ENCODE peak calls at places on chromosomes 2 and 18, in five cellular contexts. A is transverse colon, K is astrocyte, D is PC-9, C is cardiac muscle cell. X is an unnamed sample. For H3K27me3, the result is how much of the 10 kb centered on the place peaks cover.

GRCh38 chr2:160209457-160209856 is 9.4 kb upstream of the ITGB6 start:
- DNase-seq in A (no peak), D (no peak), C (peak), K (peak), X (peak)

GRCh38 chr2:66440692-66441091 is 5.8 kb downstream of the MEIS1 start:
- DNase-seq in A (no peak), C (peak), D (no peak), K (no peak), X (no peak)

GRCh38 chr2:43676322-43677050 is at the start of gene C1GALT1C1L:
- DNase-seq in A (peak), C (peak), D (peak), K (peak), X (peak)

GRCh38 chr2:109507217-109507616 is 106.5 kb downstream of the SEPTIN10 start:
- DNase-seq in C (no peak), D (no peak), K (no peak), A (no peak), X (no peak)

GRCh38 chr18:57397440-57397839 is 37.7 kb upstream of the ONECUT2 start:
- DNase-seq in D (no peak), A (no peak), K (peak), C (no peak), X (peak)

GRCh38 chr2:200665626-200666453 is 80.0 kb downstream of the AOX1 start:
- DNase-seq in K (no peak), D (no peak), C (no peak), A (no peak), X (no peak)

GRCh38 chr2:37283207-37283606 is 41.4 kb downstream of the PRKD3 start:
- DNase-seq in D (no peak), K (peak), C (peak), A (no peak), X (peak)

GRCh38 chr18:61714421-61714820 is 178.4 kb downstream of the RNF152 start:
- DNase-seq in C (no peak), D (no peak), A (no peak), K (no peak), X (no peak)

GRCh38 chr18:13680612-13681011 is 45.7 kb downstream of the FAM210A start:
- DNase-seq in K (no peak), A (no peak), D (no peak), C (peak), X (no peak)

GRCh38 chr2:236291911-236292310 is 27.7 kb upstream of the ASB18 start:
- DNase-seq in C (no peak), D (no peak), A (no peak), K (no peak), X (no peak)

GRCh38 chr2:84782717-84783442 is 98.0 kb downstream of the TRABD2A start:
- DNase-seq in K (no peak), C (no peak), D (no peak), A (no peak), X (no peak)

GRCh38 chr2:33135645-33136044 is 188.9 kb downstream of the LTBP1 start:
- DNase-seq in D (no peak), K (no peak), A (no peak), C (peak), X (no peak)

GRCh38 chr2:3432693-3433338 is 53.3 kb downstream of the TRAPPC12 start:
- DNase-seq in K (no peak), C (no peak), A (no peak), D (no peak), X (no peak)

GRCh38 chr2:159075726-159076125 is 107.3 kb downstream of the TANC1 start:
- DNase-seq in D (no peak), A (no peak), K (peak), C (peak), X (no peak)

GRCh38 chr2:68737717-68738116 is 3.1 kb downstream of the ARHGAP25 start:
- DNase-seq in C (peak), K (no peak), D (no peak), A (peak), X (no peak)

GRCh38 chr2:226985227-226985946 is 149.5 kb downstream of the RHBDD1 start:
- DNase-seq in A (peak), D (peak), C (peak), K (peak), X (peak)

GRCh38 chr2:103401621-103402020 is 639.8 kb downstream of the TMEM182 start:
- DNase-seq in C (peak), K (peak), D (no peak), A (no peak), X (peak)

GRCh38 chr18:70373062-70373519 is 84.2 kb downstream of the SOCS6 start:
- DNase-seq in K (peak), C (peak), D (peak), A (no peak), X (peak)

GRCh38 chr2:231228223-231228622 is 29.8 kb downstream of the ARMC9 start:
- DNase-seq in D (no peak), A (no peak), C (no peak), K (no peak), X (no peak)

GRCh38 chr2:100902833-100903405 is 83.0 kb downstream of the NPAS2 start:
- DNase-seq in C (peak), A (no peak), D (peak), K (peak), X (peak)

GRCh38 chr18:9710037-9710436 is 1.9 kb downstream of the RAB31 start:
- DNase-seq in K (no peak), A (no peak), C (no peak), D (no peak), X (no peak)

GRCh38 chr2:16034151-16034974 is 94.0 kb downstream of the MYCN start:
- DNase-seq in A (no peak), D (no peak), C (no peak), K (no peak), X (no peak)

GRCh38 chr18:46073474-46074331 is 1.6 kb upstream of the PSTPIP2 start:
- DNase-seq in D (peak), C (peak), K (no peak), A (peak), X (peak)

GRCh38 chr18:44876024-44876423 is 195.3 kb downstream of the SETBP1 start:
- DNase-seq in C (no peak), A (no peak), K (no peak), D (no peak), X (no peak)

GRCh38 chr2:205117125-205117524 is 565.2 kb upstream of the NRP2 start:
- DNase-seq in C (no peak), D (no peak), A (no peak), K (no peak), X (no peak)

GRCh38 chr2:64143154-64144056 is 815 bp downstream of the PELI1 start:
- DNase-seq in A (no peak), C (peak), K (peak), D (no peak), X (peak)

GRCh38 chr2:195121341-195121740 is 535.7 kb upstream of the SLC39A10 start:
- DNase-seq in A (no peak), C (no peak), D (no peak), K (no peak), X (no peak)

GRCh38 chr2:85577386-85578242 is at the start of gene VAMP8:
- DNase-seq in A (peak), D (peak), K (no peak), C (no peak), X (no peak)

GRCh38 chr2:189613650-189614420 is 33.2 kb upstream of the SLC40A1 start:
- DNase-seq in K (peak), C (peak), A (no peak), D (no peak), X (peak)

GRCh38 chr2:240810621-240811020 is 9.4 kb downstream of the KIF1A start:
- DNase-seq in C (no peak), K (no peak), D (no peak), A (peak), X (no peak)

GRCh38 chr2:233829193-233830110 is 24.9 kb downstream of the HJURP start:
- DNase-seq in K (no peak), A (no peak), C (no peak), D (no peak), X (no peak)

GRCh38 chr2:202494300-202494699 is 118.2 kb downstream of the BMPR2 start:
- DNase-seq in A (peak), C (peak), K (peak), D (no peak), X (peak)

GRCh38 chr2:54275541-54275940 is 19.5 kb upstream of the TSPYL6 start:
- DNase-seq in C (no peak), A (no peak), D (no peak), K (no peak), X (no peak)

GRCh38 chr2:116510117-116510671 is 1304.3 kb upstream of the DDX18 start:
- DNase-seq in A (no peak), K (no peak), C (peak), D (no peak), X (no peak)

GRCh38 chr2:181989099-181989498 is 3.4 kb downstream of the PPP1R1C start:
- DNase-seq in D (no peak), C (no peak), A (no peak), K (no peak), X (no peak)

GRCh38 chr2:55902971-55903370 is 20.6 kb downstream of the EFEMP1 start:
- DNase-seq in K (peak), D (no peak), A (no peak), C (no peak), X (no peak)

GRCh38 chr2:105454801-105455485 is 56.1 kb upstream of the FHL2 start:
- DNase-seq in C (peak), K (peak), A (peak), D (peak), X (peak)

GRCh38 chr2:104429978-104430740 is 423.8 kb upstream of the POU3F3 start:
- DNase-seq in C (no peak), K (peak), D (no peak), A (no peak), X (no peak)

GRCh38 chr2:9226458-9227380 is 20.1 kb downstream of the ASAP2 start:
- DNase-seq in C (no peak), K (no peak), D (no peak), A (no peak), X (no peak)

GRCh38 chr18:32258148-32258547 is 68.3 kb downstream of the MEP1B start:
- DNase-seq in C (no peak), A (no peak), D (no peak), K (no peak), X (no peak)

GRCh38 chr18:32258558-32259204 is 68.8 kb downstream of the MEP1B start:
- DNase-seq in C (no peak), D (no peak), K (no peak), A (no peak), X (no peak)

GRCh38 chr18:32261003-32261402 is 71.2 kb downstream of the MEP1B start:
- DNase-seq in K (no peak), A (no peak), C (no peak), D (no peak), X (no peak)

GRCh38 chr18:32259553-32259952 is 69.7 kb downstream of the MEP1B start:
- DNase-seq in K (no peak), D (no peak), C (no peak), A (peak), X (no peak)

GRCh38 chr18:32262092-32262491 is 72.3 kb downstream of the MEP1B start:
- DNase-seq in D (no peak), K (no peak), A (no peak), C (no peak), X (no peak)
- H3K27me3 ChIP-seq in D (under half), K (under half), A (under half), C (under half), X (under half)

GRCh38 chr18:74497308-74497640 is 1.1 kb downstream of the CNDP2 start:
- DNase-seq in C (no peak), K (no peak), A (no peak), D (no peak), X (no peak)
- H3K27ac ChIP-seq in C (peak), K (no peak), A (peak), D (peak), X (no peak)

GRCh38 chr18:23260932-23261590 is 125.8 kb downstream of the CABLES1 start:
- DNase-seq in K (no peak), D (no peak), A (no peak), C (no peak), X (no peak)

GRCh38 chr18:23257686-23258565 is 122.6 kb downstream of the CABLES1 start:
- DNase-seq in C (peak), A (no peak), D (no peak), K (peak), X (peak)

GRCh38 chr18:23257153-23257552 is 121.9 kb downstream of the CABLES1 start:
- DNase-seq in D (no peak), A (no peak), C (no peak), K (no peak), X (no peak)

GRCh38 chr18:23258566-23259265 is 123.4 kb downstream of the CABLES1 start:
- DNase-seq in C (no peak), D (no peak), K (no peak), A (no peak), X (no peak)

GRCh38 chr18:23259701-23260661 is 124.7 kb downstream of the CABLES1 start:
- DNase-seq in A (peak), K (peak), C (peak), D (peak), X (peak)
- TF ChIP-seq CTCF in A (no peak), K (no peak), C (no peak), D (no peak), X (no peak)

DNA sequence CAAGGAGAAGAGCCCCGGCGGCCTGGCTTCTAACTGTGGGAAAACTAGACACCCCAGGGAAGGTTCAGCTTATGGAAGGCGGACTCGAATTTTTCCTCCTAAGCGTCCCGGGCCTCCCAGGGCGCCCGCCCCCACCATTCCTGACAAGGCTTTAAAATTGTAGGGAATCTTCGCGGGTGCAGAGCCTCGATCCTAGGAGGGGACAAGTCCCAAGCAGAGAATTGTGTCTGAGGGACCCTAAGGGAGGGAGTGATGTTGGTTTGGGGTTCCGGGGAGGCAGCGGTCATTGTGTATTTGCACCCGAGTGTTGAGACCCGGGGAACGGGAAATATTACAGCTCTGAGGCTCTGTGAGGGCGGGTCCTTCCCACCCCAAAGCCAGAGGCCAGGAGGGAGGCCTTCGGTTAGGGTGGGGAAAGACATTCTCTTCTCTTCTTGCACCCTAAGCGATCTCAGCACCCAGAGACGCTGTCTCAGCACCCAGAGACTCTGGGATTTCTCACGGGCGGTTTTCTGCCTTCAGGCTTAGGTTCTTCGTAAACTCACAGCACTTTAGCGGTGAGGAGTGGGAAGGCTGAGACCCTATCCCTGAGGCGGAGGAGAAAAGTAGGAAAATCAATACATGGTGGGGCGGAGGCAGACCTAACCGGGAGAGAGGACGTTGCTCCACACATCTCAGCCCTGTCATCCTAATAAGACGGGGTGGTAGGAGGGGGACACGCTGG is 7.6 kb downstream of the OSR1 start:
- DNase-seq in A (no peak), C (no peak), K (no peak), D (no peak), X (no peak)
- H3K27me3 ChIP-seq in A (half or more), C (half or more), K (under half), D (under half), X (under half)

GRCh38 chr2:45710468-45710867 is 59.0 kb downstream of the PRKCE start:
- DNase-seq in C (no peak), K (no peak), A (no peak), D (no peak), X (no peak)
- H3K27ac ChIP-seq in C (no peak), K (no peak), A (no peak), D (no peak), X (no peak)

DNA sequence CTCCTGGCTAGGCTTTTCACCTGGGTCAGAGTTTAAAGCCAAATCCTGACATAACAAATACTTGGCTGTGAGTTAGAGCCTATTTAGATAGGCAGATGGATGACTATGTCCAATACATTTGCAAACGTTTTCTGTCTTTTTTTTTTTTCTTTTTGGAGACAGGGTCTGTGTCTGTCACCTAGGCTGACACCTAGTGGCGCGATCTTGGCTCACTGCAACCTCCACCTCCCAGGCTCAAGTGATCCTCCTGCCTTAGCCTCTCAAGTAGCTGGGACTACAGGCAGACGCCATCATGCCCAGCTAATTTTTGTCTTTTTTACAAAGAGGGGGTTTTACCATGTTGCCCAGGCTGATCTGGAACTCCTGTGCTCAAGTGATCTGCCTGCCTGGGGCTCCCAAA is 124.8 kb downstream of the DYM start:
- DNase-seq in A (no peak), K (no peak), D (no peak), C (no peak), X (no peak)
- TF ChIP-seq CTCF in A (no peak), K (no peak), D (peak), C (no peak), X (peak)

DNA sequence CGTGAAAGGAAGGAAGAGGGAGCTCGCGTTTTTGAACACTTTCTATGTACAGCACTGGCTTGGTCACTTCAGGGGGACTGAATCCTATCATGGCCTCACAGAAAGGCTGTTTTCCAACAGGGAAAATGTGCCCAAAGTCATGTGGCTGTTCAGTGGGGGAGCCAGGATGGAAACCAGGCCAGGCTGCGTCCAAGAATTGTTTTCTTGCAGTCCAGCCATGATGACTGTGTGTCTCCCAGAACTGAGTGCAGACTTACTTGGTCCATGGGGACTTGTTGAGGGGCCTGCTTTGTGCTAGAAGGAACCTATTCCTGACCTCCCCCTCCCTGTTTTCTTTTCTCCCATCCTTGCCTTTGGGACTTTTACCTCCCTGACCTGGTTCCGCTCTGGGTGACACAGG is 46.9 kb downstream of the EMILIN2 start:
- DNase-seq in D (no peak), K (no peak), C (no peak), A (no peak), X (no peak)
- H3K27me3 ChIP-seq in D (under half), K (under half), C (under half), A (under half), X (under half)

GRCh38 chr2:96789245-96789617 is 26.8 kb upstream of the CNNM3 start:
- DNase-seq in C (no peak), K (no peak), A (no peak), D (no peak), X (no peak)
- H3K27ac ChIP-seq in C (peak), K (no peak), A (peak), D (no peak), X (no peak)